ENCODE peak calls at places on chromosomes 5 and 9, in five cellular contexts. One of them, this sample, is unnamed.

GRCh38 chr9:89436963-89437625 is 60.8 kb downstream of the SEMA4D start:
- DNase-seq in MM.1S: peak
- DNase-seq in heart left ventricle: no peak
- DNase-seq in activated naive CD8-positive, alpha-beta T cell treated with anti-CD3 and anti-CD28 coated beads, Interleukin-2, amount 50 U/mL, for 24 hours: no peak
- DNase-seq in AG09319: no peak
- DNase-seq in this sample: peak

GRCh38 chr9:132147331-132147730 is 14.5 kb upstream of the NTNG2 start:
- DNase-seq in MM.1S: no peak
- DNase-seq in heart left ventricle: no peak
- DNase-seq in activated naive CD8-positive, alpha-beta T cell treated with anti-CD3 and anti-CD28 coated beads, Interleukin-2, amount 50 U/mL, for 24 hours: no peak
- DNase-seq in AG09319: no peak
- DNase-seq in this sample: no peak

GRCh38 chr9:68953771-68954170 is 60.1 kb downstream of the PRKACG start:
- DNase-seq in MM.1S: no peak
- DNase-seq in heart left ventricle: no peak
- DNase-seq in activated naive CD8-positive, alpha-beta T cell treated with anti-CD3 and anti-CD28 coated beads, Interleukin-2, amount 50 U/mL, for 24 hours: no peak
- DNase-seq in AG09319: no peak
- DNase-seq in this sample: no peak

GRCh38 chr5:80194470-80194869 is 61.4 kb downstream of the SERINC5 start:
- DNase-seq in MM.1S: no peak
- DNase-seq in heart left ventricle: no peak
- DNase-seq in activated naive CD8-positive, alpha-beta T cell treated with anti-CD3 and anti-CD28 coated beads, Interleukin-2, amount 50 U/mL, for 24 hours: no peak
- DNase-seq in AG09319: no peak
- DNase-seq in this sample: no peak

GRCh38 chr9:89378541-89378940 is 60.2 kb downstream of the SECISBP2 start:
- DNase-seq in MM.1S: no peak
- DNase-seq in heart left ventricle: no peak
- DNase-seq in activated naive CD8-positive, alpha-beta T cell treated with anti-CD3 and anti-CD28 coated beads, Interleukin-2, amount 50 U/mL, for 24 hours: no peak
- DNase-seq in AG09319: no peak
- DNase-seq in this sample: no peak

GRCh38 chr5:158590936-158591863 is 508.5 kb downstream of the EBF1 start:
- DNase-seq in MM.1S: no peak
- DNase-seq in heart left ventricle: peak
- DNase-seq in activated naive CD8-positive, alpha-beta T cell treated with anti-CD3 and anti-CD28 coated beads, Interleukin-2, amount 50 U/mL, for 24 hours: no peak
- DNase-seq in AG09319: peak
- DNase-seq in this sample: no peak

GRCh38 chr5:83718195-83718825 is 2.3 kb downstream of the HAPLN1 start:
- DNase-seq in MM.1S: peak
- DNase-seq in heart left ventricle: no peak
- DNase-seq in activated naive CD8-positive, alpha-beta T cell treated with anti-CD3 and anti-CD28 coated beads, Interleukin-2, amount 50 U/mL, for 24 hours: peak
- DNase-seq in AG09319: peak
- DNase-seq in this sample: no peak

GRCh38 chr5:176389114-176389768 is 690 bp downstream of the HIGD2A start:
- DNase-seq in MM.1S: no peak
- DNase-seq in heart left ventricle: no peak
- DNase-seq in activated naive CD8-positive, alpha-beta T cell treated with anti-CD3 and anti-CD28 coated beads, Interleukin-2, amount 50 U/mL, for 24 hours: no peak
- DNase-seq in AG09319: no peak
- DNase-seq in this sample: no peak

GRCh38 chr5:148401604-148402003 is 17.8 kb downstream of the FBXO38 start:
- DNase-seq in MM.1S: no peak
- DNase-seq in heart left ventricle: no peak
- DNase-seq in activated naive CD8-positive, alpha-beta T cell treated with anti-CD3 and anti-CD28 coated beads, Interleukin-2, amount 50 U/mL, for 24 hours: no peak
- DNase-seq in AG09319: no peak
- DNase-seq in this sample: no peak

GRCh38 chr9:89550516-89550915 is 52.6 kb upstream of the SEMA4D start:
- DNase-seq in MM.1S: no peak
- DNase-seq in heart left ventricle: no peak
- DNase-seq in activated naive CD8-positive, alpha-beta T cell treated with anti-CD3 and anti-CD28 coated beads, Interleukin-2, amount 50 U/mL, for 24 hours: no peak
- DNase-seq in AG09319: no peak
- DNase-seq in this sample: no peak

GRCh38 chr5:174283176-174283575 is 237.7 kb downstream of the NSG2 start:
- DNase-seq in MM.1S: no peak
- DNase-seq in heart left ventricle: no peak
- DNase-seq in activated naive CD8-positive, alpha-beta T cell treated with anti-CD3 and anti-CD28 coated beads, Interleukin-2, amount 50 U/mL, for 24 hours: no peak
- DNase-seq in AG09319: no peak
- DNase-seq in this sample: no peak

GRCh38 chr5:31270396-31270795 is 76.9 kb downstream of the CDH6 start:
- DNase-seq in MM.1S: peak
- DNase-seq in heart left ventricle: no peak
- DNase-seq in activated naive CD8-positive, alpha-beta T cell treated with anti-CD3 and anti-CD28 coated beads, Interleukin-2, amount 50 U/mL, for 24 hours: no peak
- DNase-seq in AG09319: no peak
- DNase-seq in this sample: no peak